ENCODE peak calls at places on chromosome 19, in nine cellular contexts. C, Y, R, A, F, D, O, G and E are unnamed samples.

GRCh38 chr19:1251503-1252220 is 3.3 kb downstream of the MIDN start:
- DNase-seq in Y (no peak), R (no peak), A (peak), O (peak), D (peak), F (no peak), C (no peak), G (no peak), E (no peak)

GRCh38 chr19:18666784-18667183 is 16.7 kb upstream of the CRTC1 start:
- DNase-seq in Y (no peak), F (no peak), O (no peak), G (no peak), A (no peak), D (no peak), R (no peak), C (no peak), E (no peak)

GRCh38 chr19:55032170-55032569 is 5.9 kb downstream of the GP6 start:
- DNase-seq in F (no peak), A (no peak), R (no peak), O (no peak), G (no peak), D (no peak), C (no peak), Y (no peak), E (no peak)

GRCh38 chr19:35869327-35870123 is 1.2 kb downstream of the APLP1 start:
- DNase-seq in D (peak), G (peak), Y (peak), F (no peak), R (peak), C (peak), O (peak), A (peak), E (peak)

GRCh38 chr19:28847468-28847867 is 365.5 kb downstream of the UQCRFS1 start:
- DNase-seq in A (no peak), G (peak), R (peak), D (no peak), C (no peak), O (no peak), Y (no peak), F (no peak), E (no peak)

GRCh38 chr19:3543150-3544053 is 4.4 kb downstream of the TEKTIP1 start:
- DNase-seq in F (no peak), O (no peak), G (peak), C (no peak), R (no peak), A (no peak), D (no peak), Y (no peak), E (no peak)

GRCh38 chr19:19526581-19527370 is 1.9 kb upstream of the YJEFN3 start:
- DNase-seq in R (no peak), G (no peak), C (no peak), A (peak), D (no peak), F (no peak), O (no peak), Y (no peak), E (no peak)

GRCh38 chr19:7191946-7192691 is 102.1 kb downstream of the INSR start:
- DNase-seq in A (no peak), Y (no peak), G (no peak), C (no peak), O (peak), F (no peak), D (peak), R (no peak), E (no peak)

GRCh38 chr19:14361824-14362223 is 19.4 kb upstream of the ADGRE5 start:
- DNase-seq in R (no peak), Y (no peak), A (peak), C (no peak), D (peak), G (peak), O (no peak), F (no peak), E (peak)

GRCh38 chr19:29387586-29387985 is 138.2 kb upstream of the VSTM2B start:
- DNase-seq in D (no peak), F (no peak), Y (no peak), O (no peak), C (no peak), A (no peak), R (no peak), G (no peak), E (no peak)

GRCh38 chr19:32287086-32287485 is 58.3 kb upstream of the ZNF507 start:
- DNase-seq in F (no peak), R (no peak), D (no peak), C (no peak), O (no peak), A (no peak), G (peak), Y (no peak), E (no peak)

GRCh38 chr19:15107056-15108010 is at the start of gene SYDE1:
- DNase-seq in A (peak), F (no peak), C (peak), R (no peak), G (peak), Y (peak), D (no peak), O (no peak), E (peak)

GRCh38 chr19:55161571-55162322 is 4.2 kb upstream of the TNNI3 start:
- DNase-seq in R (no peak), O (no peak), C (no peak), A (no peak), Y (no peak), D (no peak), G (no peak), F (no peak), E (no peak)

GRCh38 chr19:39937094-39937493 is 2.7 kb upstream of the FCGBP start:
- DNase-seq in Y (no peak), O (peak), A (no peak), F (no peak), D (peak), C (no peak), G (no peak), R (no peak), E (no peak)

GRCh38 chr19:41355035-41355434 is 1.3 kb upstream of the TGFB1 start:
- DNase-seq in A (no peak), G (no peak), O (no peak), D (no peak), F (no peak), R (no peak), C (no peak), Y (no peak), E (no peak)

GRCh38 chr19:3100747-3101730 is 6.9 kb downstream of the GNA11 start:
- DNase-seq in C (no peak), O (no peak), Y (no peak), D (no peak), F (no peak), A (no peak), G (no peak), R (no peak), E (no peak)

GRCh38 chr19:8325454-8325853 is 4.2 kb downstream of the RPS28 start:
- DNase-seq in R (no peak), D (no peak), G (no peak), O (no peak), C (no peak), A (no peak), F (no peak), Y (no peak), E (no peak)

GRCh38 chr19:12159773-12160414 is 3.0 kb upstream of the ZNF136 start:
- DNase-seq in D (no peak), F (no peak), Y (no peak), O (no peak), A (no peak), C (no peak), G (no peak), R (no peak), E (no peak)

GRCh38 chr19:33756177-33756576 is 40.5 kb upstream of the KCTD15 start:
- DNase-seq in R (no peak), D (no peak), A (no peak), O (no peak), C (no peak), Y (no peak), F (no peak), G (no peak), E (no peak)

GRCh38 chr19:55689366-55690108 is 14.5 kb downstream of the EPN1 start:
- DNase-seq in R (no peak), D (no peak), O (no peak), F (no peak), A (no peak), C (no peak), G (no peak), Y (peak), E (no peak)

GRCh38 chr19:50361290-50362029 is 4.0 kb downstream of the NAPSA start:
- DNase-seq in D (no peak), Y (no peak), A (no peak), R (no peak), F (no peak), G (no peak), C (no peak), O (peak), E (peak)

GRCh38 chr19:32066056-32066455 is 279.4 kb upstream of the ZNF507 start:
- DNase-seq in Y (no peak), A (no peak), G (no peak), O (no peak), C (no peak), D (no peak), R (no peak), F (no peak), E (no peak)

GRCh38 chr19:50513746-50514345 is at the start of gene ASPDH:
- DNase-seq in C (no peak), A (no peak), Y (peak), D (no peak), G (no peak), R (no peak), O (no peak), F (no peak), E (no peak)

GRCh38 chr19:12657966-12658365 is 8.6 kb downstream of the MAN2B1 start:
- DNase-seq in O (no peak), D (no peak), A (no peak), G (no peak), C (no peak), R (no peak), Y (no peak), F (no peak), E (no peak)

GRCh38 chr19:18793144-18794028 is 2.3 kb upstream of the COMP start:
- DNase-seq in F (no peak), Y (no peak), A (no peak), R (no peak), D (no peak), G (no peak), O (no peak), C (no peak), E (no peak)

GRCh38 chr19:18282021-18282787 is 782 bp upstream of the JUND start:
- DNase-seq in A (no peak), F (peak), Y (peak), O (peak), D (no peak), R (no peak), G (no peak), C (no peak), E (no peak)